ENCODE peak calls at places on chromosomes 16 and 17, in five cellular contexts. E, I, V, W and R are unnamed samples.

GRCh38 chr17:48522031-48522593 is 8.7 kb downstream of the HOXB1 start:
- DNase-seq in E (no peak), I (no peak), V (no peak), W (no peak), R (no peak)

GRCh38 chr17:13728751-13729150 is 127.0 kb upstream of the HS3ST3A1 start:
- DNase-seq in E (no peak), I (no peak), V (no peak), W (no peak), R (no peak)

GRCh38 chr17:40437095-40437732 is 6.0 kb upstream of the IGFBP4 start:
- DNase-seq in E (no peak), I (no peak), V (peak; percentile 29), W (no peak), R (no peak)

GRCh38 chr16:25093208-25094061 is 18.1 kb upstream of the LCMT1 start:
- DNase-seq in E (no peak), I (no peak), V (no peak), W (no peak), R (no peak)

GRCh38 chr17:80005360-80006338 is 30.0 kb downstream of the TBC1D16 start:
- DNase-seq in E (peak; percentile 44), I (peak; percentile 76), V (no peak), W (peak; percentile 57), R (no peak)

GRCh38 chr16:49557070-49557446 is 183.5 kb downstream of the C16orf78 start:
- DNase-seq in E (no peak), I (no peak), V (peak; percentile 34), W (no peak), R (no peak)

GRCh38 chr17:45431531-45432404 is 902 bp downstream of the ARHGAP27 start:
- DNase-seq in E (peak; percentile 96), I (peak; percentile 75), V (peak; percentile 91), W (no peak), R (peak; percentile 76)

GRCh38 chr17:70171159-70171558 is 1.8 kb downstream of the KCNJ2 start:
- DNase-seq in E (no peak), I (no peak), V (no peak), W (no peak), R (no peak)

GRCh38 chr16:56192971-56193936 is 2.0 kb downstream of the GNAO1 start:
- DNase-seq in E (no peak), I (no peak), V (no peak), W (no peak), R (no peak)

GRCh38 chr17:39608601-39609000 is 881 bp upstream of the NEUROD2 start:
- DNase-seq in E (no peak), I (no peak), V (no peak), W (no peak), R (no peak)

GRCh38 chr17:10198509-10199249 is at the start of gene GAS7:
- DNase-seq in E (peak; percentile 41), I (no peak), V (peak; percentile 68), W (peak; percentile 73), R (no peak)

GRCh38 chr17:78241277-78242023 is 10.0 kb downstream of the TMEM235 start:
- DNase-seq in E (no peak), I (no peak), V (no peak), W (no peak), R (no peak)

GRCh38 chr16:50102046-50102756 is 36.4 kb downstream of the HEATR3 start:
- DNase-seq in E (no peak), I (no peak), V (no peak), W (no peak), R (no peak)

GRCh38 chr17:64788286-64789060 is 126.4 kb upstream of the SMURF2 start:
- DNase-seq in E (no peak), I (no peak), V (peak; percentile 25), W (no peak), R (peak; percentile 49)

GRCh38 chr17:77756846-77757610 is 201.5 kb upstream of the TNRC6C start:
- DNase-seq in E (no peak), I (no peak), V (no peak), W (no peak), R (no peak)

GRCh38 chr16:2194852-2195315 is 1.5 kb downstream of the CASKIN1 start:
- DNase-seq in E (peak; percentile 67), I (no peak), V (no peak), W (no peak), R (no peak)

GRCh38 chr17:15456972-15457722 is 10.3 kb downstream of the CDRT4 start:
- DNase-seq in E (peak; percentile 46), I (peak; percentile 79), V (no peak), W (peak; percentile 77), R (no peak)

GRCh38 chr16:66344533-66345145 is 21.9 kb upstream of the CDH5 start:
- DNase-seq in E (no peak), I (no peak), V (no peak), W (no peak), R (no peak)

GRCh38 chr16:46787909-46788308 is 39.8 kb upstream of the MYLK3 start:
- DNase-seq in E (no peak), I (no peak), V (no peak), W (no peak), R (no peak)

GRCh38 chr16:8851761-8852403 is 16.9 kb downstream of the CARHSP1 start:
- DNase-seq in E (no peak), I (peak; percentile 52), V (peak; percentile 42), W (no peak), R (no peak)

DNA sequence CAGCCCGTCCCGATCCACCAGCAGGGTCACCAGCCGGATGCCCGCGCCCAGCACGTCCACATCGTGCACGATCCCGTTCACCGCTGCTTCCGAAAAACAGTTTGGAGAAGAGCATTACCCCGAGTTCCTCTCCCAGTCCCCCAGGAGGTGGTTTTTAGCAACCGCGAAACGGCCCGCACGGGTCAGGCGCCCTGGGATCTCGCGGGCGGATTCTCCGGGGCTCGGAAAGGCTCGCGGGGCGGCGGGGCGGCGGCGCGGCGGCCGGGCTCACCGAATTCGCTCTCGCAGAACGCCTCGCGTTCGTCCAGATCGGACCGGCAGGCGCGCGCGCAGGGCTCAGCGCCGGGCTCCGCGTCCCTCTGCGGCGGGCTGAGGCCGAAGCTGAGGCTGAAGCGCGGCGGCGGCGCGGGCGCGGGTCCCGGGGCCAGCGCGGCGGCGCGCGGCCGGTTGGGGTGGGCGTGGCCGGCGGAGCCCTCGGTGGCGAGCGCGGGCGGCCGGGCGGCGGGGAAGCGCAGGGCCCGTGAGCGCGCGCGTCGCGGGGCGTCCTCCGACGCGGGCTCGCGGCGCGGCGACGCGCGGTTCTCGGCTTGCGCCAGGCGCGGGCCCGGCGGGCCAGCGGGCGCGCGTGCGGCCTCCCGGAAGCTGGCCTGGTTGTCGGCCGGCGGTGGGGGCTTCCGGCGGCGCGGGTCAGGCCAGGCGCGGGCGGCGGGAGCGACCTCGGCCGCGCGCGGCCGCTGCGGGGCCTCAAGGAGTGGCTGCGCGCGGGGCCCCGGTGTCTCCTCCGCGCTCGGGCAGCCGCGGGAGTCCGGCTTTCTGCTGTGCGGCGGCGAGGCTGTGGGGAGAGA is 2.9 kb downstream of the C17orf58 start:
- DNase-seq in E (peak; percentile 85), I (peak; percentile 87), V (peak; percentile 89), W (peak; percentile 86), R (peak; percentile 84)
- TF ChIP-seq CTCF in E (peak; percentile 40), I (no peak), V (no peak), W (no peak), R (no peak)

DNA sequence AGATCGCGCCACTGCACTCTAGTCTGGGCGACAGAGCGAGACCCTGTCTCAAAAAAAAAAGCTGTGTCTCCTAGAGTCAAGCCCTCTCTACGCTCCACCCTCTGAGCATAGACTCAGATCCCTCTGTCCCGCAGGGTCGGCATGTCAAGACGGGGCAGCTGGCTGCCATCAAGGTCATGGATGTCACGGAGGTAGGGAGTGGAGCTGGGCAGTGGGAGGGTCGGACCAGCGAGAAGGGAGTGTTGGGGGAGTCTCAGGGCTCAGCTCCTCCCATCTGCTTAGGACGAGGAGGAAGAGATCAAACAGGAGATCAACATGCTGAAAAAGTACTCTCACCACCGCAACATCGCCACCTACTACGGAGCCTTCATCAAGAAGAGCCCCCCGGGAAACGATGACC is 18.5 kb upstream of the C17orf107 start:
- DNase-seq in E (no peak), I (no peak), V (no peak), W (no peak), R (no peak)
- H3K27ac ChIP-seq in E (no peak overlapping the region), I (no peak overlapping the region), V (no peak overlapping the region), W (peak overlapping the region; percentile 14), R (no peak overlapping the region)

GRCh38 chr17:43024407-43025289 is at the start of gene RND2:
- DNase-seq in E (peak; percentile 87), I (peak; percentile 95), V (peak; percentile 76), W (peak; percentile 94), R (peak; percentile 94)
- TF ChIP-seq CTCF in E (peak; percentile 80), I (peak; percentile 89), V (peak; percentile 66), W (peak; percentile 46), R (peak; percentile 60)

DNA sequence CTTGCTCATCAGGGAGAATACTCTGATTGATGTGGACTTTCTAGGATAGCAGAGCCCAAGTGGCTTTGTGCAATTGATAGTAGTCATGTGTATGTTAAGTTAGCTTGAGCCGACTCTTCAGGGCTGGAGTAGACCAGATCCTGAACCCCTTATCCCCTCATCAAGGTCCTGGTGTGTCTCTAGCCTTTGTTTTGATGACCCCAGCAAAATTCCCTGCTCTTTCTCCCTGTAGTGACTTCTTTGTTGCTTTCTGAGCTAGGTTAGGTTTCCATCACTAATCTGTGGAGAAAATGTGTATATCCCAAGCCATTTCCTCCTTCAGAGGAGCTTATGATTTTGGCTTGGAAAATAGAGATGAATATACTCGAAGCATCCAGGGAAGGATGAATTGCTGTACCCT is 55.7 kb downstream of the KSR1 start:
- DNase-seq in E (no peak), I (no peak), V (no peak), W (no peak), R (no peak)
- H3K27ac ChIP-seq in E (no peak overlapping the region), I (no peak overlapping the region), V (no peak overlapping the region), W (no peak overlapping the region), R (no peak overlapping the region)